ENCODE peak calls at places on chromosomes 6 and 20, in six cellular contexts. P is lower leg skin, Z is heart left ventricle, V is NB4, X is uterus, R is A549. S is an unnamed sample.

GRCh38 chr6:39790772-39791171 is 1.4 kb upstream of the DAAM2 start:
- DNase-seq in P (no peak), Z (no peak), V (no peak), X (no peak), R (no peak), S (no peak)

GRCh38 chr6:137494967-137495595 is 887 bp upstream of the OLIG3 start:
- DNase-seq in P (no peak), Z (no peak), V (no peak), X (no peak), R (no peak), S (no peak)

GRCh38 chr20:34062651-34063482 is 49.2 kb downstream of the EIF2S2 start:
- DNase-seq in P (no peak), Z (no peak), V (no peak), X (no peak), R (no peak), S (peak)

GRCh38 chr6:6614965-6615304 is 26.4 kb downstream of the LY86 start:
- DNase-seq in P (no peak), Z (no peak), V (no peak), X (no peak), R (no peak), S (no peak)

GRCh38 chr6:104653786-104654185 is 205.9 kb downstream of the HACE1 start:
- DNase-seq in P (no peak), Z (no peak), V (peak), X (no peak), R (no peak), S (no peak)

GRCh38 chr20:61573415-61574305 is 321.6 kb downstream of the CDH4 start:
- DNase-seq in P (no peak), Z (no peak), V (no peak), X (no peak), R (no peak), S (no peak)

GRCh38 chr20:20864346-20865096 is 152.1 kb upstream of the RALGAPA2 start:
- DNase-seq in P (no peak), Z (no peak), V (peak), X (no peak), R (peak), S (no peak)

GRCh38 chr6:24883618-24884017 is 52.1 kb downstream of the RIPOR2 start:
- DNase-seq in P (no peak), Z (no peak), V (no peak), X (no peak), R (no peak), S (no peak)

GRCh38 chr20:21971436-21971835 is 266.0 kb downstream of the PAX1 start:
- DNase-seq in P (no peak), Z (no peak), V (no peak), X (no peak), R (no peak), S (no peak)

GRCh38 chr6:7813704-7814103 is 87.8 kb downstream of the BMP6 start:
- DNase-seq in P (no peak), Z (no peak), V (no peak), X (no peak), R (peak), S (no peak)

GRCh38 chr6:167093922-167094432 is 28.9 kb upstream of the CCR6 start:
- DNase-seq in P (no peak), Z (no peak), V (peak), X (no peak), R (no peak), S (no peak)

GRCh38 chr20:23626040-23626620 is 11.6 kb downstream of the CST3 start:
- DNase-seq in P (no peak), Z (no peak), V (no peak), X (no peak), R (peak), S (no peak)

GRCh38 chr20:2984956-2985661 is 58.3 kb upstream of the GNRH2 start:
- DNase-seq in P (no peak), Z (no peak), V (peak), X (no peak), R (no peak), S (no peak)

GRCh38 chr6:83920017-83920416 is 60.5 kb downstream of the CYB5R4 start:
- DNase-seq in P (no peak), Z (no peak), V (no peak), X (no peak), R (no peak), S (no peak)

GRCh38 chr20:10376271-10377075 is 57.5 kb downstream of the MKKS start:
- DNase-seq in P (no peak), Z (no peak), V (no peak), X (no peak), R (no peak), S (no peak)

GRCh38 chr20:48635791-48636267 is 192.0 kb downstream of the PREX1 start:
- DNase-seq in P (no peak), Z (peak), V (peak), X (no peak), R (peak), S (peak)

GRCh38 chr20:36154696-36155628 is at the start of gene EPB41L1:
- DNase-seq in P (peak), Z (no peak), V (no peak), X (no peak), R (no peak), S (no peak)

GRCh38 chr20:48238781-48239180 is 453.5 kb upstream of the SULF2 start:
- DNase-seq in P (no peak), Z (no peak), V (no peak), X (no peak), R (no peak), S (no peak)

GRCh38 chr6:166509193-166509592 is 77.3 kb downstream of the RAMACL start:
- DNase-seq in P (peak), Z (no peak), V (no peak), X (no peak), R (no peak), S (no peak)

GRCh38 chr6:166587631-166588413 is 1.3 kb upstream of the RAMACL start:
- DNase-seq in P (peak), Z (no peak), V (peak), X (no peak), R (no peak), S (no peak)

GRCh38 chr6:121491576-121491975 is 56.1 kb downstream of the GJA1 start:
- DNase-seq in P (no peak), Z (no peak), V (no peak), X (no peak), R (no peak), S (no peak)

GRCh38 chr20:25006431-25007167 is 14.0 kb upstream of the APMAP start:
- DNase-seq in P (peak), Z (peak), V (no peak), X (no peak), R (no peak), S (no peak)

GRCh38 chr6:133595076-133595868 is 293.6 kb upstream of the TCF21 start:
- DNase-seq in P (no peak), Z (no peak), V (no peak), X (no peak), R (peak), S (no peak)

GRCh38 chr6:30687659-30688431 is 1.4 kb upstream of the PPP1R18 start:
- DNase-seq in P (no peak), Z (peak), V (peak), X (peak), R (no peak), S (no peak)

GRCh38 chr6:27668442-27669275 is 195.8 kb upstream of the ZNF184 start:
- DNase-seq in P (no peak), Z (no peak), V (peak), X (peak), R (peak), S (peak)

GRCh38 chr6:29980501-29980900 is 38.2 kb downstream of the HLA-A start:
- DNase-seq in P (no peak), Z (no peak), V (no peak), X (no peak), R (peak), S (no peak)

GRCh38 chr20:56003111-56003800 is 2.1 kb downstream of the CBLN4 start:
- DNase-seq in P (no peak), Z (no peak), V (no peak), X (no peak), R (no peak), S (no peak)

GRCh38 chr6:169960003-169960344 is 208.6 kb downstream of the ERMARD start:
- DNase-seq in P (no peak), Z (no peak), V (peak), X (no peak), R (no peak), S (no peak)

GRCh38 chr6:157812425-157813171 is 10.4 kb upstream of the SNX9 start:
- DNase-seq in P (no peak), Z (no peak), V (no peak), X (no peak), R (no peak), S (no peak)

GRCh38 chr6:157814883-157815282 is 8.2 kb upstream of the SNX9 start:
- DNase-seq in P (no peak), Z (no peak), V (no peak), X (no peak), R (no peak), S (no peak)

GRCh38 chr6:157813757-157814455 is 9.1 kb upstream of the SNX9 start:
- DNase-seq in P (no peak), Z (no peak), V (no peak), X (no peak), R (no peak), S (no peak)

GRCh38 chr6:157811476-157812173 is 11.4 kb upstream of the SNX9 start:
- DNase-seq in P (no peak), Z (no peak), V (no peak), X (no peak), R (no peak), S (peak)

GRCh38 chr6:157813191-157813590 is 9.9 kb upstream of the SNX9 start:
- DNase-seq in P (peak), Z (peak), V (no peak), X (peak), R (no peak), S (no peak)
- TF ChIP-seq POLR2A in P (no peak), Z (no peak), V (no peak), X (no peak), R (no peak), S (no peak)

DNA sequence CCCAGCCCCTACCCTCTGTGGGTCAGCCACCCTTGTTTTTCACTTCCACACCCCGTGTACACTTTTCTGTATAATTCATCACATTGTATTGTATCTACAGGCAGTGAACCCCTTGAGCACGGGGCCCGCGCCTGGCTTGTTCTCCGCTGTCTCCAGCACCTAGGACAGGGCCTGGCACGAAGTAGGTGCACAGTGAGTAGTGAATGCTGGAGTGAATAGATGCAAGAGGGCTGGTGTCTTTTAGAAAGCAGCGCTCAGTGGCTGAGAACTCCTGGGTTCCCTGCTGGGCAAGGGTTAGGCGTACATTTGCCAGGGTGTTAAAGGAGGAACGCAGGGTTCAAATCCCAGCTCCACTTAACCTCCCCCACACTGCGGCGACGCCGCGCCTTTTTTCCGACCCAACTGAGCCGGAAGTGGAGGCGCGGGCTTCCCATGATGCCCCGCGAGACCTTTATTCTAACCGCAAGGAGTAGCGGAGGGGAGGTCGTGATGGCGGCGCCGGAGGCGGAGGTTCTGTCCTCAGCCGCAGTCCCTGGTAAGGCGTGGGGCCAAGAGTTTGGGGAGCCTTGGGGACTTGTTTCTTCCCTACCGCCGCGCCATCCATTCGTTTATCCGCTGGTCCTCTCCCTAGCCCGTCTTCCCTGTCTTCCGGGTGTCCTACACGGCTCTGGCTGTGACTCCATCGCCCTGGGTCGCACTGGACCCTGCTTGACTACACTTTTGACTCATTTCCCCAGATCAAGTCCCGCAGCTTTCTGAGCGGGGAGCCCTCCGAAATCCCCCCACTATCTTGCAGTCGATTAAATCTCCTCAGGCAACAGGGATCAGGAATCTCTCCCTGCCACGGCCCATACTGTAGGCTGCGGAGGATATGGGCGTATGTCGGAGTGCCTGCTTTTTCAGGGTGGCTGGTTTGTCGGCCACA is at the start of gene MAD2L1BP:
- DNase-seq in P (peak), Z (peak), V (peak), X (peak), R (peak), S (peak)
- TF ChIP-seq POLR2A in P (no peak), Z (peak), V (peak), X (peak), R (peak), S (peak)

GRCh38 chr6:53547815-53548496 is 3.1 kb upstream of the GCLC start:
- DNase-seq in P (peak), Z (peak), V (peak), X (peak), R (peak), S (peak)
- TF ChIP-seq POLR2A in P (no peak), Z (no peak), V (peak), X (peak), R (peak), S (peak)

GRCh38 chr6:17418281-17419188 is 25.1 kb downstream of the CAP2 start:
- DNase-seq in P (no peak), Z (no peak), V (no peak), X (no peak), R (peak), S (no peak)
- TF ChIP-seq POLR2A in P (no peak), Z (no peak), V (no peak), X (no peak), R (no peak), S (no peak)

GRCh38 chr20:38805502-38805957 is at the start of gene PPP1R16B:
- DNase-seq in P (peak), Z (peak), V (peak), X (peak), R (no peak), S (peak)
- TF ChIP-seq POLR2A in P (no peak), Z (no peak), V (peak), X (peak), R (no peak), S (no peak)

GRCh38 chr6:91600561-91600960 is 1013.7 kb upstream of the MAP3K7 start:
- DNase-seq in P (no peak), Z (no peak), V (peak), X (no peak), R (no peak), S (no peak)

GRCh38 chr6:91611190-91611589 is 1024.3 kb upstream of the MAP3K7 start:
- DNase-seq in P (no peak), Z (no peak), V (no peak), X (no peak), R (no peak), S (no peak)

GRCh38 chr6:91608428-91608827 is 1021.6 kb upstream of the MAP3K7 start:
- DNase-seq in P (no peak), Z (no peak), V (no peak), X (no peak), R (no peak), S (no peak)

DNA sequence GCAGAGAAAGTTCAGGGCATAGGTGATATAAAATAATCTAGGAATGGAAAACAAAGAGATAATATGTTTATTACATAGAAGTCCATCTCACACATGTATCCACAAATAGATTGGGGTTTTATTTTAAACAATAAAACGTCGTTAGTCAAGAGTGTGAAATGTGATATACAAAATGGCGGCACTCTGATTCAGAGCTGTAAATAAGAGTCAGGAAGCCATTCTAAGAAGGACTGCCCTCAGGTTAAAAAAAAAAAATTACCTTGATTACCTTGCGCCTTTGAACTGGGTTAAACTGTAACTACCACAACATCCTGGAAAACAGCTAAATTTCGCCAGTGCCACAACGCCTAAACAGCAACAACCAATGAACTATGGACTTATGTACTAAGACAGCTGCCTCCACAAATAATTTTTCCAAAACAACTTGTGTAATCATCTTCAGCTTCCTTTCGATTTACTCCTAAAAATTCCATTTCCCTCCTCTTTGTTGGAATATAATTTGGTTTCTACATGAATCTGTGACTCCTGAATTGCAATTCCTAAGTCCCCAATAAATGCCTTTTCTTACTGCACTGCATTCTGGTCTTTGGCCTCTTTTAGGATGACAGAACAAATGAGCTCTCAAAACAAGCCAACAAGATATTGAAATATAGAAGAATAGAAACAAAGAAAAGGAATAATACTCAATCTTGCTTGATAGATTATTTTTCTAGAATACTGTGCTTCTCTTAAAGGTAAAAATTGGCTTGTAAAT is 1019.5 kb upstream of the MAP3K7 start:
- DNase-seq in P (no peak), Z (no peak), V (no peak), X (no peak), R (no peak), S (no peak)
- TF ChIP-seq POLR2A in P (no peak), Z (no peak), V (no peak), X (no peak), R (no peak), S (no peak)

S was measured in erythroblast.